ENCODE peak calls at places on chromosomes 12 and 14, in four cellular contexts. D is stimulated activated naive B cell treated with anti-CD40 and anti-IgM and Interleukin-4, amounts not matched to agents 10 μg/mL and 1 μg/mL and 100 μg/mL, for 72 hours; S is RWPE1; V is Panc1. T is an unnamed sample.

GRCh38 chr14:54797986-54798385 is 104.6 kb downstream of the GCH1 start:
- DNase-seq in D (no peak), S (no peak), V (no peak), T (no peak)

GRCh38 chr12:87300-87699 is 20.7 kb downstream of the IQSEC3 start:
- DNase-seq in D (no peak), S (no peak), V (no peak), T (no peak)

GRCh38 chr14:68637106-68638021 is 155.5 kb downstream of the ZFP36L1 start:
- DNase-seq in D (no peak), S (no peak), V (no peak), T (no peak)

GRCh38 chr14:96038920-96039632 is at the start of gene C14orf132:
- DNase-seq in D (peak; percentile 23), S (peak; percentile 69), V (no peak), T (peak; percentile 39)

GRCh38 chr12:104422441-104422840 is 34.3 kb upstream of the CHST11 start:
- DNase-seq in D (no peak), S (no peak), V (no peak), T (no peak)

GRCh38 chr14:56333361-56334279 is 215.4 kb downstream of the PELI2 start:
- DNase-seq in D (no peak), S (peak; percentile 10), V (no peak), T (no peak)

GRCh38 chr12:55957106-55957859 is 8.6 kb downstream of the PMEL start:
- DNase-seq in D (no peak), S (no peak), V (no peak), T (no peak)

GRCh38 chr12:99766408-99766807 is 118.9 kb downstream of the GARIN6 start:
- DNase-seq in D (no peak), S (no peak), V (no peak), T (no peak)

GRCh38 chr12:26125451-26126339 is 858 bp upstream of the BHLHE41 start:
- DNase-seq in D (peak; percentile 59), S (peak; percentile 84), V (peak; percentile 94), T (no peak)

GRCh38 chr14:82657186-82657675 is 1123.6 kb upstream of the SEL1L start:
- DNase-seq in D (no peak), S (no peak), V (no peak), T (no peak)

GRCh38 chr12:18564306-18564705 is 173.5 kb downstream of the PLCZ1 start:
- DNase-seq in D (no peak), S (no peak), V (no peak), T (no peak)

GRCh38 chr14:70660967-70661871 is 19.5 kb downstream of the TTC9 start:
- DNase-seq in D (peak; percentile 37), S (no peak), V (no peak), T (no peak)

GRCh38 chr14:51304428-51304827 is 64.4 kb downstream of the TMX1 start:
- DNase-seq in D (no peak), S (no peak), V (no peak), T (no peak)

GRCh38 chr14:51681411-51681810 is 29.7 kb downstream of the FRMD6 start:
- DNase-seq in D (no peak), S (no peak), V (no peak), T (no peak)

GRCh38 chr12:43453761-43454160 is 98.2 kb downstream of the ADAMTS20 start:
- DNase-seq in D (no peak), S (no peak), V (no peak), T (no peak)

GRCh38 chr12:43676183-43676813 is 82.3 kb downstream of the PUS7L start:
- DNase-seq in D (no peak), S (no peak), V (peak; percentile 25), T (peak; percentile 20)

GRCh38 chr12:113749433-113749815 is 216.7 kb downstream of the RBM19 start:
- DNase-seq in D (no peak), S (no peak), V (no peak), T (no peak)

GRCh38 chr14:60654303-60654925 is 5.1 kb upstream of the SIX1 start:
- DNase-seq in D (no peak), S (no peak), V (no peak), T (no peak)

GRCh38 chr14:64388533-64389243 is 535 bp downstream of the MTHFD1 start:
- DNase-seq in D (no peak), S (peak; percentile 36), V (no peak), T (no peak)

GRCh38 chr14:91374287-91374880 is 43.2 kb downstream of the CCDC88C start:
- DNase-seq in D (no peak), S (no peak), V (no peak), T (no peak)

GRCh38 chr12:130166306-130166705 is 4.0 kb downstream of the FZD10 start:
- DNase-seq in D (no peak), S (no peak), V (no peak), T (no peak)

GRCh38 chr12:42450248-42450647 is 124.3 kb downstream of the PPHLN1 start:
- DNase-seq in D (no peak), S (no peak), V (no peak), T (no peak)

GRCh38 chr14:79418649-79419415 is 792.5 kb downstream of the DIO2 start:
- DNase-seq in D (no peak), S (no peak), V (no peak), T (no peak)

GRCh38 chr12:98725481-98726247 is 80.6 kb downstream of the APAF1 start:
- DNase-seq in D (no peak), S (peak; percentile 57), V (no peak), T (peak; percentile 28)

GRCh38 chr14:75460402-75460801 is 32.6 kb downstream of the JDP2 start:
- DNase-seq in D (no peak), S (no peak), V (no peak), T (no peak)

GRCh38 chr12:124727244-124727673 is 136.4 kb downstream of the SCARB1 start:
- DNase-seq in D (peak; percentile 71), S (peak; percentile 61), V (no peak), T (peak; percentile 39)

GRCh38 chr12:67276469-67276868 is 7.3 kb downstream of the CAND1 start:
- DNase-seq in D (no peak), S (no peak), V (no peak), T (no peak)

GRCh38 chr12:95733156-95733825 is 57.3 kb downstream of the NTN4 start:
- DNase-seq in D (no peak), S (peak; percentile 5), V (no peak), T (no peak)

GRCh38 chr12:12620730-12621315 is 9.1 kb downstream of the CREBL2 start:
- DNase-seq in D (no peak), S (no peak), V (no peak), T (no peak)

GRCh38 chr14:58846682-58847465 is 209.1 kb downstream of the DACT1 start:
- DNase-seq in D (no peak), S (no peak), V (no peak), T (no peak)

GRCh38 chr12:40178701-40179100 is 46.1 kb upstream of the LRRK2 start:
- DNase-seq in D (no peak), S (no peak), V (no peak), T (no peak)

T was measured in GM19239.